ENCODE peak calls at places on chromosomes 3 and 15, in nine cellular contexts. One of them, this sample, is unnamed.
A peak's percentile ranks its signal among the peaks of the same experiment; 100 is the strongest.

GRCh38 chr3:45776611-45777010 is 19.7 kb downstream of the SLC6A20 start:
- DNase-seq in upper lobe of right lung: no peak
- DNase-seq in endothelial cell of umbilical vein: no peak
- DNase-seq in fibroblast of the aortic adventitia: no peak
- DNase-seq in heart left ventricle: no peak
- DNase-seq in GM06990: no peak
- DNase-seq in left ventricle myocardium inferior: no peak
- DNase-seq in pancreas: no peak
- DNase-seq in GM12864: no peak
- DNase-seq in this sample: no peak

GRCh38 chr3:65436580-65436979 is 602.1 kb downstream of the MAGI1 start:
- DNase-seq in upper lobe of right lung: no peak
- DNase-seq in endothelial cell of umbilical vein: peak; percentile 26
- DNase-seq in fibroblast of the aortic adventitia: no peak
- DNase-seq in heart left ventricle: no peak
- DNase-seq in GM06990: no peak
- DNase-seq in left ventricle myocardium inferior: no peak
- DNase-seq in pancreas: no peak
- DNase-seq in GM12864: no peak
- DNase-seq in this sample: no peak

GRCh38 chr3:81728766-81729544 is 32.5 kb downstream of the GBE1 start:
- DNase-seq in upper lobe of right lung: no peak
- DNase-seq in endothelial cell of umbilical vein: peak; percentile 47
- DNase-seq in fibroblast of the aortic adventitia: peak; percentile 61
- DNase-seq in heart left ventricle: no peak
- DNase-seq in GM06990: no peak
- DNase-seq in left ventricle myocardium inferior: no peak
- DNase-seq in pancreas: no peak
- DNase-seq in GM12864: no peak
- DNase-seq in this sample: no peak

GRCh38 chr3:34323517-34323916 is 525.1 kb downstream of the PDCD6IP start:
- DNase-seq in upper lobe of right lung: no peak
- DNase-seq in endothelial cell of umbilical vein: no peak
- DNase-seq in fibroblast of the aortic adventitia: no peak
- DNase-seq in heart left ventricle: no peak
- DNase-seq in GM06990: peak; percentile 15
- DNase-seq in left ventricle myocardium inferior: no peak
- DNase-seq in pancreas: no peak
- DNase-seq in GM12864: peak; percentile 5
- DNase-seq in this sample: no peak

GRCh38 chr15:81183403-81183760 is 13.3 kb upstream of the IL16 start:
- DNase-seq in upper lobe of right lung: no peak
- DNase-seq in endothelial cell of umbilical vein: no peak
- DNase-seq in fibroblast of the aortic adventitia: no peak
- DNase-seq in heart left ventricle: no peak
- DNase-seq in GM06990: no peak
- DNase-seq in left ventricle myocardium inferior: no peak
- DNase-seq in pancreas: no peak
- DNase-seq in GM12864: no peak
- DNase-seq in this sample: no peak

GRCh38 chr3:157618075-157618760 is 115.0 kb upstream of the VEPH1 start:
- DNase-seq in upper lobe of right lung: no peak
- DNase-seq in endothelial cell of umbilical vein: peak; percentile 66
- DNase-seq in fibroblast of the aortic adventitia: peak; percentile 85
- DNase-seq in heart left ventricle: no peak
- DNase-seq in GM06990: peak; percentile 13
- DNase-seq in left ventricle myocardium inferior: no peak
- DNase-seq in pancreas: no peak
- DNase-seq in GM12864: peak; percentile 21
- DNase-seq in this sample: peak; percentile 61

GRCh38 chr3:72537448-72537847 is 310.8 kb downstream of the SHQ1 start:
- DNase-seq in upper lobe of right lung: no peak
- DNase-seq in endothelial cell of umbilical vein: no peak
- DNase-seq in fibroblast of the aortic adventitia: no peak
- DNase-seq in heart left ventricle: no peak
- DNase-seq in GM06990: no peak
- DNase-seq in left ventricle myocardium inferior: no peak
- DNase-seq in pancreas: no peak
- DNase-seq in GM12864: no peak
- DNase-seq in this sample: no peak

GRCh38 chr15:75904241-75904631 is 558 bp downstream of the FBXO22 start:
- DNase-seq in upper lobe of right lung: peak; percentile 71
- DNase-seq in endothelial cell of umbilical vein: peak; percentile 56
- DNase-seq in fibroblast of the aortic adventitia: peak; percentile 43
- DNase-seq in heart left ventricle: no peak
- DNase-seq in GM06990: no peak
- DNase-seq in left ventricle myocardium inferior: no peak
- DNase-seq in pancreas: no peak
- DNase-seq in GM12864: no peak
- DNase-seq in this sample: no peak

GRCh38 chr3:146524961-146525360 is 19.4 kb downstream of the PLSCR1 start:
- DNase-seq in upper lobe of right lung: no peak
- DNase-seq in endothelial cell of umbilical vein: no peak
- DNase-seq in fibroblast of the aortic adventitia: peak; percentile 23
- DNase-seq in heart left ventricle: no peak
- DNase-seq in GM06990: no peak
- DNase-seq in left ventricle myocardium inferior: no peak
- DNase-seq in pancreas: no peak
- DNase-seq in GM12864: no peak
- DNase-seq in this sample: no peak

GRCh38 chr3:107432646-107433045 is 55.4 kb downstream of the CCDC54 start:
- DNase-seq in upper lobe of right lung: no peak
- DNase-seq in endothelial cell of umbilical vein: no peak
- DNase-seq in fibroblast of the aortic adventitia: no peak
- DNase-seq in heart left ventricle: no peak
- DNase-seq in GM06990: no peak
- DNase-seq in left ventricle myocardium inferior: no peak
- DNase-seq in pancreas: no peak
- DNase-seq in GM12864: no peak
- DNase-seq in this sample: no peak

GRCh38 chr3:115698851-115699535 is 75.7 kb downstream of the GAP43 start:
- DNase-seq in upper lobe of right lung: no peak
- DNase-seq in endothelial cell of umbilical vein: no peak
- DNase-seq in fibroblast of the aortic adventitia: no peak
- DNase-seq in heart left ventricle: no peak
- DNase-seq in GM06990: no peak
- DNase-seq in left ventricle myocardium inferior: no peak
- DNase-seq in pancreas: no peak
- DNase-seq in GM12864: no peak
- DNase-seq in this sample: no peak

GRCh38 chr3:38601971-38602550 is 47.4 kb downstream of the SCN5A start:
- DNase-seq in upper lobe of right lung: peak; percentile 18
- DNase-seq in endothelial cell of umbilical vein: no peak
- DNase-seq in fibroblast of the aortic adventitia: no peak
- DNase-seq in heart left ventricle: no peak
- DNase-seq in GM06990: no peak
- DNase-seq in left ventricle myocardium inferior: no peak
- DNase-seq in pancreas: no peak
- DNase-seq in GM12864: no peak
- DNase-seq in this sample: no peak

GRCh38 chr3:4675704-4676103 is 182.6 kb downstream of the ITPR1 start:
- DNase-seq in upper lobe of right lung: no peak
- DNase-seq in endothelial cell of umbilical vein: no peak
- DNase-seq in fibroblast of the aortic adventitia: no peak
- DNase-seq in heart left ventricle: no peak
- DNase-seq in GM06990: no peak
- DNase-seq in left ventricle myocardium inferior: no peak
- DNase-seq in pancreas: no peak
- DNase-seq in GM12864: no peak
- DNase-seq in this sample: no peak

GRCh38 chr3:53243165-53243564 is 12.7 kb downstream of the TKT start:
- DNase-seq in upper lobe of right lung: peak; percentile 73
- DNase-seq in endothelial cell of umbilical vein: peak; percentile 58
- DNase-seq in fibroblast of the aortic adventitia: peak; percentile 61
- DNase-seq in heart left ventricle: no peak
- DNase-seq in GM06990: no peak
- DNase-seq in left ventricle myocardium inferior: no peak
- DNase-seq in pancreas: no peak
- DNase-seq in GM12864: no peak
- DNase-seq in this sample: peak; percentile 70

GRCh38 chr3:105878061-105878460 is 9.2 kb upstream of the CBLB start:
- DNase-seq in upper lobe of right lung: no peak
- DNase-seq in endothelial cell of umbilical vein: no peak
- DNase-seq in fibroblast of the aortic adventitia: peak; percentile 73
- DNase-seq in heart left ventricle: no peak
- DNase-seq in GM06990: no peak
- DNase-seq in left ventricle myocardium inferior: no peak
- DNase-seq in pancreas: no peak
- DNase-seq in GM12864: no peak
- DNase-seq in this sample: no peak
- TF ChIP-seq CTCF in upper lobe of right lung: no peak
- TF ChIP-seq CTCF in endothelial cell of umbilical vein: no peak
- TF ChIP-seq CTCF in fibroblast of the aortic adventitia: no peak
- TF ChIP-seq CTCF in heart left ventricle: no peak
- TF ChIP-seq CTCF in GM06990: no peak
- TF ChIP-seq CTCF in left ventricle myocardium inferior: no peak
- TF ChIP-seq CTCF in pancreas: no peak
- TF ChIP-seq CTCF in GM12864: no peak
- TF ChIP-seq CTCF in this sample: no peak

GRCh38 chr3:160400048-160400630 is 689 bp downstream of the SMC4 start:
- DNase-seq in upper lobe of right lung: peak; percentile 78
- DNase-seq in endothelial cell of umbilical vein: peak; percentile 78
- DNase-seq in fibroblast of the aortic adventitia: peak; percentile 69
- DNase-seq in heart left ventricle: peak; percentile 71
- DNase-seq in GM06990: no peak
- DNase-seq in left ventricle myocardium inferior: peak; percentile 40
- DNase-seq in pancreas: peak; percentile 47
- DNase-seq in GM12864: no peak
- DNase-seq in this sample: no peak
- H3K4me3 ChIP-seq in upper lobe of right lung: peak overlapping the region; percentile 90
- H3K4me3 ChIP-seq in endothelial cell of umbilical vein: peak overlapping the region; percentile 78
- H3K4me3 ChIP-seq in fibroblast of the aortic adventitia: peak overlapping the region; percentile 99
- H3K4me3 ChIP-seq in heart left ventricle: peak overlapping the region; percentile 47
- H3K4me3 ChIP-seq in GM06990: peak overlapping the region; percentile 95
- H3K4me3 ChIP-seq in left ventricle myocardium inferior: peak overlapping the region; percentile 81
- H3K4me3 ChIP-seq in pancreas: peak overlapping the region; percentile 40
- H3K4me3 ChIP-seq in GM12864: peak overlapping the region; percentile 70
- H3K4me3 ChIP-seq in this sample: peak overlapping the region; percentile 94

GRCh38 chr3:86563358-86563970 is 427.5 kb downstream of the VGLL3 start:
- DNase-seq in upper lobe of right lung: no peak
- DNase-seq in endothelial cell of umbilical vein: peak; percentile 26
- DNase-seq in fibroblast of the aortic adventitia: peak; percentile 51
- DNase-seq in heart left ventricle: no peak
- DNase-seq in GM06990: no peak
- DNase-seq in left ventricle myocardium inferior: no peak
- DNase-seq in pancreas: no peak
- DNase-seq in GM12864: peak; percentile 10
- DNase-seq in this sample: peak; percentile 19
- TF ChIP-seq CTCF in upper lobe of right lung: peak; percentile 65
- TF ChIP-seq CTCF in endothelial cell of umbilical vein: peak; percentile 41
- TF ChIP-seq CTCF in fibroblast of the aortic adventitia: peak; percentile 60
- TF ChIP-seq CTCF in heart left ventricle: peak; percentile 44
- TF ChIP-seq CTCF in GM06990: peak; percentile 61
- TF ChIP-seq CTCF in left ventricle myocardium inferior: peak; percentile 58
- TF ChIP-seq CTCF in pancreas: peak; percentile 58
- TF ChIP-seq CTCF in GM12864: peak; percentile 40
- TF ChIP-seq CTCF in this sample: peak; percentile 46

DNA sequence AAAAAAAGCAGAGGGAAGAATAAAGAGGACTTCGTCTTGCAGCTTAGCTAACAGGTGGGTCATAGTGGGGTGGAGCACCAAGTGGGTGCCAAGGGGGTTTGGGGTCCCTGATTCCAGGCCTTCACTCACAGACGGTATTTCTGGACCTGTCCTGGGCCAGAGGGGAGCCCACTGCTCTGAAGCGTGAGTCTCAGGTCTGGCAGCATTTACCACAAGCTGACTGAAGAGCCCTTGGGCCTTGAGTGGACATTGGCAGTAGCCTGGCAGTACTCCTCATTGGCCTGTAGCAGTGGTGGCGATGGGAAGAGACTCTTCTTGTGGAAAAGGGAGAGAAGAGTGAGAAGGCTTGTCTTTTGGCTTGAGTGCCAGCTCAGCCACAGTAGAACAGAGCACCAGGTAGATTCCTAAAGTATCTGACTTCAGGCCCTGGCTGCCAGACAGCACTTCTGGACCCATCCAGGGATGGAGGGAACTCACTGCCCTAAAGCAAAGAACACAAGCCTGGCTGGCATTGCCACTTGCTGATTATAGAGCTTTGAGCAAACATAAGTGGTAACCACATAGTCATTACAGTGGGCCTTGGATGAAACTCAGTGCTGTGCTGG is 72.9 kb downstream of the GLDN start:
- DNase-seq in upper lobe of right lung: no peak
- DNase-seq in endothelial cell of umbilical vein: no peak
- DNase-seq in fibroblast of the aortic adventitia: no peak
- DNase-seq in heart left ventricle: no peak
- DNase-seq in GM06990: no peak
- DNase-seq in left ventricle myocardium inferior: no peak
- DNase-seq in pancreas: no peak
- DNase-seq in GM12864: no peak
- DNase-seq in this sample: no peak
- H3K4me3 ChIP-seq in upper lobe of right lung: no peak overlapping the region
- H3K4me3 ChIP-seq in endothelial cell of umbilical vein: no peak overlapping the region
- H3K4me3 ChIP-seq in fibroblast of the aortic adventitia: no peak overlapping the region
- H3K4me3 ChIP-seq in heart left ventricle: no peak overlapping the region
- H3K4me3 ChIP-seq in GM06990: no peak overlapping the region
- H3K4me3 ChIP-seq in left ventricle myocardium inferior: no peak overlapping the region
- H3K4me3 ChIP-seq in pancreas: no peak overlapping the region
- H3K4me3 ChIP-seq in GM12864: no peak overlapping the region
- H3K4me3 ChIP-seq in this sample: no peak overlapping the region

GRCh38 chr3:44761347-44762169 is at the start of the genes KIAA1143 and KIF15:
- DNase-seq in upper lobe of right lung: peak; percentile 98
- DNase-seq in endothelial cell of umbilical vein: peak; percentile 96
- DNase-seq in fibroblast of the aortic adventitia: peak; percentile 95
- DNase-seq in heart left ventricle: peak; percentile 98
- DNase-seq in GM06990: peak; percentile 96
- DNase-seq in left ventricle myocardium inferior: peak; percentile 97
- DNase-seq in pancreas: peak; percentile 95
- DNase-seq in GM12864: peak; percentile 92
- DNase-seq in this sample: peak; percentile 86
- TF ChIP-seq CTCF in upper lobe of right lung: no peak
- TF ChIP-seq CTCF in endothelial cell of umbilical vein: no peak
- TF ChIP-seq CTCF in fibroblast of the aortic adventitia: no peak
- TF ChIP-seq CTCF in heart left ventricle: no peak
- TF ChIP-seq CTCF in GM06990: peak; percentile 24
- TF ChIP-seq CTCF in left ventricle myocardium inferior: no peak
- TF ChIP-seq CTCF in pancreas: no peak
- TF ChIP-seq CTCF in GM12864: no peak
- TF ChIP-seq CTCF in this sample: no peak

DNA sequence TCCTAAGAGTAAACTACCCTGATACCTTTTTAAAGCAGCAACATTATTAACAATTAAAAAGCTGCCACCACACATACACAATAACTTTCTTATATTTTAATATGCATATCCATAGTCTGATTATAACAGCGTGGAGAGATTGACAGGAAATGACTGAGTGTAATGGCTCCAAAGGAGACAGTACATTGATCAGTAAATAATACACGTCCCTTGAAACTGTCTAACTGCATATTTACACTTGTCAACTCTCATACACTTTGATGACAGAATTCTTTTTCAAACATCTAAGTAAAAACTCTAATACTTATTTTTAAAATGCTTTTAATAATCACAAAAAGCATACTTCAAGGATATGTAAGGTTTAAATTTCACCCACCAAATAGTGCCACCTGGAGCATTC is 99.5 kb downstream of the FOXP1 start:
- DNase-seq in upper lobe of right lung: no peak
- DNase-seq in endothelial cell of umbilical vein: no peak
- DNase-seq in fibroblast of the aortic adventitia: no peak
- DNase-seq in heart left ventricle: no peak
- DNase-seq in GM06990: no peak
- DNase-seq in left ventricle myocardium inferior: no peak
- DNase-seq in pancreas: no peak
- DNase-seq in GM12864: no peak
- DNase-seq in this sample: no peak
- H3K4me3 ChIP-seq in upper lobe of right lung: no peak overlapping the region
- H3K4me3 ChIP-seq in endothelial cell of umbilical vein: no peak overlapping the region
- H3K4me3 ChIP-seq in fibroblast of the aortic adventitia: no peak overlapping the region
- H3K4me3 ChIP-seq in heart left ventricle: no peak overlapping the region
- H3K4me3 ChIP-seq in GM06990: no peak overlapping the region
- H3K4me3 ChIP-seq in left ventricle myocardium inferior: no peak overlapping the region
- H3K4me3 ChIP-seq in pancreas: no peak overlapping the region
- H3K4me3 ChIP-seq in GM12864: no peak overlapping the region
- H3K4me3 ChIP-seq in this sample: no peak overlapping the region